ENCODE peak calls at places on chromosomes 1 and 21, in nine cellular contexts. I is activated naive CD8-positive, alpha-beta T cell treated with anti-CD3 and anti-CD28 coated beads, Interleukin-2, amount 50 U/mL, for 24 hours; Z is T-helper 2 cell; U is T-helper 17 cell; E is CD8-positive, alpha-beta T cell; B is nephron progenitor cell; F is ovary; G is posterior vena cava; C is endothelial cell of umbilical vein. H is an unnamed sample.

GRCh38 chr21:36047139-36047538 is 13.2 kb downstream of the SETD4 start:
- DNase-seq in I (no peak), Z (no peak), U (no peak), E (no peak), B (no peak), F (no peak), G (peak; percentile 22), C (no peak), H (no peak)

GRCh38 chr1:40861227-40862003 is 748 bp downstream of the CITED4 start:
- DNase-seq in I (peak; percentile 32), Z (no peak), U (peak; percentile 28), E (peak; percentile 59), B (peak; percentile 54), F (peak; percentile 65), G (no peak), C (no peak), H (peak; percentile 27)

GRCh38 chr21:33403786-33404571 is 766 bp downstream of the IFNGR2 start:
- DNase-seq in I (peak; percentile 37), Z (no peak), U (peak; percentile 24), E (peak; percentile 68), B (peak; percentile 64), F (peak; percentile 67), G (peak; percentile 93), C (peak; percentile 44), H (peak; percentile 16)

GRCh38 chr1:200899451-200899915 is 4.8 kb downstream of the INAVA start:
- DNase-seq in I (no peak), Z (no peak), U (no peak), E (no peak), B (no peak), F (no peak), G (peak; percentile 78), C (no peak), H (no peak)

GRCh38 chr1:168621356-168621755 is 45.0 kb downstream of the XCL1 start:
- DNase-seq in I (no peak), Z (no peak), U (no peak), E (no peak), B (no peak), F (no peak), G (no peak), C (no peak), H (no peak)

GRCh38 chr1:178267646-178268094 is 173.8 kb downstream of the RASAL2 start:
- DNase-seq in I (no peak), Z (no peak), U (no peak), E (no peak), B (peak; percentile 19), F (no peak), G (no peak), C (peak; percentile 76), H (no peak)

GRCh38 chr1:222665964-222666363 is 46.3 kb downstream of the AIDA start:
- DNase-seq in I (no peak), Z (no peak), U (no peak), E (no peak), B (no peak), F (no peak), G (no peak), C (no peak), H (no peak)

GRCh38 chr1:100706861-100707260 is 12.7 kb upstream of the VCAM1 start:
- DNase-seq in I (no peak), Z (no peak), U (no peak), E (no peak), B (no peak), F (no peak), G (no peak), C (no peak), H (no peak)

GRCh38 chr1:245262876-245263625 is 108.3 kb downstream of the KIF26B start:
- DNase-seq in I (no peak), Z (no peak), U (no peak), E (no peak), B (no peak), F (no peak), G (no peak), C (no peak), H (no peak)

GRCh38 chr1:147089457-147089856 is 82.8 kb downstream of the PRKAB2 start:
- DNase-seq in I (no peak), Z (no peak), U (no peak), E (no peak), B (no peak), F (no peak), G (no peak), C (no peak), H (no peak)

GRCh38 chr1:1924378-1924777 is 5.3 kb upstream of the TMEM52 start:
- DNase-seq in I (no peak), Z (no peak), U (peak; percentile 9), E (no peak), B (no peak), F (no peak), G (no peak), C (no peak), H (no peak)

GRCh38 chr1:208510192-208510952 is 266.2 kb upstream of the PLXNA2 start:
- DNase-seq in I (no peak), Z (no peak), U (no peak), E (no peak), B (no peak), F (no peak), G (no peak), C (no peak), H (no peak)

GRCh38 chr1:172746091-172746949 is 87.4 kb downstream of the FASLG start:
- DNase-seq in I (no peak), Z (no peak), U (no peak), E (peak; percentile 64), B (no peak), F (no peak), G (no peak), C (peak; percentile 90), H (peak; percentile 21)

H was measured in effector CD4-positive, alpha-beta T cell.